ENCODE peak calls at places on chromosomes 3 and 15, in four cellular contexts. B is stimulated activated CD8-positive, alpha-beta memory T cell treated with anti-CD3 and anti-CD28 coated beads, Interleukin-4, amount 100 ng/mL, for 24 hours; F is HCEC 1CT; K is HTR-8/SVneo. O is an unnamed sample.
A peak's percentile ranks its signal among the peaks of the same experiment; 100 is the strongest.

GRCh38 chr3:68876112-68876713 is 56.1 kb downstream of the TAFA4 start:
- DNase-seq in B (no peak), F (peak; percentile 55), K (peak; percentile 35), O (peak; percentile 69)

GRCh38 chr15:51363391-51363790 is 21.9 kb downstream of the GLDN start:
- DNase-seq in B (no peak), F (no peak), K (no peak), O (no peak)

GRCh38 chr3:8822141-8822540 is 52.7 kb upstream of the OXTR start:
- DNase-seq in B (no peak), F (peak; percentile 76), K (peak; percentile 38), O (peak; percentile 51)

GRCh38 chr3:101259485-101260341 is 60.7 kb downstream of the IMPG2 start:
- DNase-seq in B (no peak), F (no peak), K (no peak), O (no peak)

GRCh38 chr15:44718180-44718926 is 7.0 kb downstream of the B2M start:
- DNase-seq in B (no peak), F (no peak), K (no peak), O (no peak)

GRCh38 chr3:100059472-100059871 is 54.8 kb downstream of the FILIP1L start:
- DNase-seq in B (no peak), F (no peak), K (no peak), O (no peak)

GRCh38 chr15:77066961-77067690 is 3.8 kb downstream of the TSPAN3 start:
- DNase-seq in B (no peak), F (peak; percentile 42), K (no peak), O (peak; percentile 79)

GRCh38 chr3:177802151-177802900 is 605.0 kb upstream of the TBL1XR1 start:
- DNase-seq in B (no peak), F (peak; percentile 75), K (no peak), O (peak; percentile 35)

GRCh38 chr3:99776516-99777209 is 41.0 kb upstream of the CMSS1 start:
- DNase-seq in B (no peak), F (no peak), K (no peak), O (no peak)

GRCh38 chr3:114213262-114213668 is 24.1 kb downstream of the ZNF80 start:
- DNase-seq in B (no peak), F (no peak), K (no peak), O (peak; percentile 17)

GRCh38 chr15:48681274-48681840 is 35.8 kb upstream of the FBN1 start:
- DNase-seq in B (no peak), F (peak; percentile 48), K (no peak), O (no peak)

GRCh38 chr3:195270350-195271115 is 426 bp downstream of the XXYLT1 start:
- DNase-seq in B (no peak), F (peak; percentile 67), K (peak; percentile 56), O (peak; percentile 27)

GRCh38 chr15:98537516-98538060 is 110.8 kb upstream of the IGF1R start:
- DNase-seq in B (no peak), F (no peak), K (no peak), O (no peak)

O was measured in renal cortical epithelial cell.